ENCODE peak calls at places on chromosomes 5 and 9, in four cellular contexts. E, G, I and J are unnamed samples.

GRCh38 chr5:170441385-170441784 is 52.2 kb upstream of the KCNMB1 start:
- DNase-seq in E (no peak), I (no peak), G (no peak), J (no peak)

GRCh38 chr5:110440058-110440457 is 286.4 kb downstream of the TMEM232 start:
- DNase-seq in I (no peak), E (no peak), G (no peak), J (no peak)

GRCh38 chr9:34862043-34862442 is 96.0 kb upstream of the PHF24 start:
- DNase-seq in E (no peak), G (no peak), I (no peak), J (no peak)

GRCh38 chr9:5557606-5558587 is 47.6 kb downstream of the PDCD1LG2 start:
- DNase-seq in I (no peak), G (no peak), E (no peak), J (no peak)

GRCh38 chr9:4489919-4490704 is at the start of gene SLC1A1:
- DNase-seq in G (peak; percentile 52), E (no peak), I (no peak), J (no peak)

GRCh38 chr9:5578018-5578697 is 50.7 kb upstream of the RIC1 start:
- DNase-seq in I (no peak), E (no peak), G (no peak), J (no peak)

GRCh38 chr5:58071566-58071965 is 388.3 kb downstream of the PLK2 start:
- DNase-seq in E (no peak), G (no peak), I (no peak), J (no peak)

GRCh38 chr5:110371725-110372041 is 354.8 kb downstream of the TMEM232 start:
- DNase-seq in G (no peak), E (no peak), I (no peak), J (peak; percentile 37)

GRCh38 chr5:34891981-34892380 is 23.3 kb downstream of the RAD1 start:
- DNase-seq in G (no peak), I (no peak), E (peak; percentile 70), J (no peak)

GRCh38 chr5:116135344-116135743 is 50.5 kb downstream of the COMMD10 start:
- DNase-seq in I (no peak), G (no peak), E (no peak), J (no peak)

GRCh38 chr5:123916331-123917121 is 404.5 kb downstream of the CSNK1G3 start:
- DNase-seq in I (no peak), G (no peak), E (peak; percentile 93), J (peak; percentile 56)

GRCh38 chr5:179142434-179143198 is 82.4 kb downstream of the ZNF354C start:
- DNase-seq in G (no peak), I (no peak), E (peak; percentile 44), J (peak; percentile 23)

GRCh38 chr5:162456096-162456495 is 388.5 kb downstream of the GABRG2 start:
- DNase-seq in G (no peak), I (no peak), E (no peak), J (peak; percentile 32)

GRCh38 chr9:132828201-132828770 is 49.8 kb downstream of the AK8 start:
- DNase-seq in G (no peak), E (no peak), I (no peak), J (no peak)

GRCh38 chr9:97807681-97808080 is 45.3 kb upstream of the FOXE1 start:
- DNase-seq in E (no peak), I (no peak), G (no peak), J (no peak)

GRCh38 chr5:53679261-53679660 is 118.8 kb downstream of the NDUFS4 start:
- DNase-seq in G (peak; percentile 30), I (no peak), E (peak; percentile 1), J (no peak)

GRCh38 chr5:96220610-96221390 is 212.2 kb downstream of the PCSK1 start:
- DNase-seq in I (no peak), E (no peak), G (no peak), J (no peak)

GRCh38 chr5:81075041-81075440 is 114.9 kb downstream of the RASGRF2 start:
- DNase-seq in G (no peak), I (no peak), E (no peak), J (no peak)
- TF ChIP-seq CTCF in G (no peak), I (no peak), E (no peak), J (no peak)

GRCh38 chr5:12951846-12952245 is 992.6 kb downstream of the DNAH5 start:
- DNase-seq in I (no peak), E (no peak), G (no peak), J (no peak)
- TF ChIP-seq CTCF in I (no peak), E (no peak), G (no peak), J (no peak)

GRCh38 chr5:1163879-1164278 is 37.5 kb upstream of the SLC6A19 start:
- DNase-seq in E (no peak), I (no peak), G (no peak), J (no peak)
- TF ChIP-seq CTCF in E (no peak), I (no peak), G (no peak), J (no peak)

GRCh38 chr9:87063883-87064282 is 116.6 kb upstream of the GAS1 start:
- DNase-seq in I (no peak), E (no peak), G (no peak), J (no peak)

GRCh38 chr9:87062706-87063105 is 115.4 kb upstream of the GAS1 start:
- DNase-seq in I (no peak), E (no peak), G (no peak), J (no peak)

GRCh38 chr9:87063246-87063645 is 115.9 kb upstream of the GAS1 start:
- DNase-seq in G (no peak), I (no peak), E (no peak), J (no peak)

GRCh38 chr9:87064311-87064710 is 117.0 kb upstream of the GAS1 start:
- DNase-seq in I (no peak), G (no peak), E (no peak), J (no peak)

GRCh38 chr9:87059740-87060139 is 112.4 kb upstream of the GAS1 start:
- DNase-seq in G (no peak), E (no peak), I (no peak), J (no peak)
- TF ChIP-seq CTCF in G (no peak), E (no peak), I (no peak), J (no peak)

GRCh38 chr5:17190799-17191391 is 26.5 kb upstream of the BASP1 start:
- DNase-seq in G (no peak), I (no peak), E (no peak), J (no peak)

GRCh38 chr5:17192191-17192590 is 25.2 kb upstream of the BASP1 start:
- DNase-seq in G (no peak), E (no peak), I (no peak), J (no peak)

GRCh38 chr5:17189381-17190036 is 27.9 kb upstream of the BASP1 start:
- DNase-seq in I (peak; percentile 87), G (peak; percentile 83), E (no peak), J (no peak)

GRCh38 chr5:17187401-17187800 is 30.0 kb upstream of the BASP1 start:
- DNase-seq in G (no peak), I (no peak), E (no peak), J (no peak)

DNA sequence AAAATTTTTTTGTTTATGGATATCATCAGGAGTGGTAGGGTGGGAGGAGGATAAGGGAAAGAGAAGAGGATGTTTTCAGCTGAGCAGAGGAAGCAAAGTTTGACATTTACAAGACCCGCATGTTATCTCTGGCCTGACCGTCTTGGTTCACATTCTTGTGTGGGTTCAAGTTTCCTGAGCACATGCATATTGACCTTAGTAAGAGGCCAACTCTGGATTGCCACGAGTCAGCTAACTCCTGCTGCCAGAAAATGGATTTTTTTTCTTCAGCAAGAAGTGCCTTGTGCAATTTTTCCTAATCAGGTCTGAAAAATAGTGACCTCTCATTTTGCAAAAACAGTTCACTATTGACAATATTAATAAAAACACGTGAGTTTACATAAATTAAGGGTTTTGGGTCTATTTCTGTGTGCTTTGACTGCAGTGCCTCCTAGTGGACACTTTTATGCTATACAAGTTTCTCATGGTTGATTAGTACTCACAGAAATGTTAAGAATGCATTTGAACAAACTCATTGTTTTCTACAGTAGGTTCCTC is 27.1 kb upstream of the BASP1 start:
- DNase-seq in I (no peak), G (peak; percentile 66), E (peak; percentile 81), J (peak; percentile 45)
- TF ChIP-seq CTCF in I (peak; percentile 59), G (peak; percentile 97), E (peak; percentile 71), J (peak; percentile 88)

GRCh38 chr5:8581047-8581446 is 712.1 kb downstream of the MTRR start:
- DNase-seq in E (no peak), I (no peak), G (no peak), J (no peak)

GRCh38 chr5:8580298-8580697 is 711.4 kb downstream of the MTRR start:
- DNase-seq in G (no peak), E (no peak), I (no peak), J (no peak)

GRCh38 chr5:8585230-8586018 is 716.5 kb downstream of the MTRR start:
- DNase-seq in I (no peak), G (no peak), E (no peak), J (no peak)
- TF ChIP-seq CTCF in I (no peak), G (no peak), E (peak; percentile 12), J (peak; percentile 23)

GRCh38 chr9:37410969-37411785 is 11.3 kb upstream of the GRHPR start:
- DNase-seq in I (peak; percentile 68), E (no peak), G (peak; percentile 31), J (no peak)
- TF ChIP-seq CTCF in I (no peak), E (peak; percentile 52), G (peak; percentile 13), J (peak; percentile 48)

DNA sequence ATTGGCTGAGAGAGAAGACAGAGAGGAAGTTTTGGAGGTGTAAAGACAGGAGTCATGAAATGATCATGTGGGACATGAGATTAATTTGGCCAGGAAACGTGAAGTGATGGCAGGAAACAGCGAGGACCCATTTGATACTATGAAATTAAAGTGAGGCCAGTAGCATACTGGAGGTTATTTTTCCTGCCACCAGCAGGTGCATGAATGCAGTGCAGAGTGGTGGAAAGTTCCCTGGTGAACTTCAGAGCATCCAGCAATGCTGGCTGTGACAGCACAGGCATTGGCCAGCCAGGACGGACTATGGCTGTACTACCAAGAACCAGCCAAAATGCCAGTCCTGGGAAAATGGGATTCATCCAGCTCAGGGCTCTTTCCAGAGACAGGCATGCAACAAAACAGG is 152.2 kb downstream of the SYK start:
- DNase-seq in G (no peak), I (no peak), E (no peak), J (no peak)
- TF ChIP-seq CTCF in G (no peak), I (no peak), E (no peak), J (peak; percentile 7)